ENCODE peak calls at places on chromosomes 3 and 15, in seven cellular contexts. J, Z, U, D, K, L and X are unnamed samples.

GRCh38 chr15:58221591-58222241 is 83.5 kb downstream of the AQP9 start:
- DNase-seq in J (peak; percentile 28), Z (peak; percentile 13), U (no peak), D (no peak), K (peak; percentile 18), L (no peak), X (peak; percentile 31)

GRCh38 chr15:78034495-78035191 is 42.9 kb downstream of the TBC1D2B start:
- DNase-seq in J (peak; percentile 66), Z (peak; percentile 68), U (no peak), D (no peak), K (peak; percentile 72), L (no peak), X (peak; percentile 18)

GRCh38 chr3:187719628-187720336 is 17.4 kb upstream of the RTP2 start:
- DNase-seq in J (no peak), Z (peak; percentile 27), U (no peak), D (no peak), K (no peak), L (no peak), X (no peak)

GRCh38 chr15:101540480-101541239 is 51.2 kb upstream of the PCSK6 start:
- DNase-seq in J (no peak), Z (no peak), U (no peak), D (peak; percentile 48), K (no peak), L (peak; percentile 50), X (no peak)

GRCh38 chr3:52055537-52056351 is 627 bp downstream of the DUSP7 start:
- DNase-seq in J (peak; percentile 49), Z (peak; percentile 60), U (no peak), D (peak; percentile 93), K (peak; percentile 36), L (peak; percentile 70), X (peak; percentile 80)

GRCh38 chr3:77188210-77188609 is 148.3 kb downstream of the ROBO2 start:
- DNase-seq in J (no peak), Z (no peak), U (no peak), D (no peak), K (no peak), L (no peak), X (no peak)

GRCh38 chr3:87654184-87654583 is 377.8 kb upstream of the POU1F1 start:
- DNase-seq in J (no peak), Z (no peak), U (no peak), D (no peak), K (no peak), L (no peak), X (no peak)

GRCh38 chr3:128415773-128416577 is 50.7 kb downstream of the DNAJB8 start:
- DNase-seq in J (no peak), Z (no peak), U (peak; percentile 33), D (peak; percentile 74), K (no peak), L (no peak), X (peak; percentile 92)

GRCh38 chr3:184168363-184169120 is 6.1 kb upstream of the AP2M1 start:
- DNase-seq in J (no peak), Z (no peak), U (no peak), D (no peak), K (no peak), L (peak; percentile 32), X (no peak)

GRCh38 chr3:66655673-66656072 is 154.9 kb upstream of the LRIG1 start:
- DNase-seq in J (no peak), Z (no peak), U (no peak), D (no peak), K (no peak), L (no peak), X (no peak)

GRCh38 chr3:94225176-94225742 is 162.4 kb downstream of the NSUN3 start:
- DNase-seq in J (no peak), Z (no peak), U (no peak), D (no peak), K (no peak), L (no peak), X (no peak)

GRCh38 chr15:88747626-88748025 is 55.6 kb upstream of the ACAN start:
- DNase-seq in J (no peak), Z (no peak), U (no peak), D (no peak), K (no peak), L (no peak), X (no peak)

GRCh38 chr3:58009749-58010535 is 1.7 kb downstream of the FLNB start:
- DNase-seq in J (peak; percentile 80), Z (peak; percentile 83), U (peak; percentile 65), D (no peak), K (peak; percentile 88), L (no peak), X (peak; percentile 37)

GRCh38 chr3:58009026-58009748 is 965 bp downstream of the FLNB start:
- DNase-seq in J (peak; percentile 48), Z (peak; percentile 52), U (no peak), D (peak; percentile 80), K (peak; percentile 73), L (peak; percentile 36), X (peak; percentile 57)

GRCh38 chr3:58010562-58010961 is 2.3 kb downstream of the FLNB start:
- DNase-seq in J (no peak), Z (no peak), U (no peak), D (no peak), K (peak; percentile 16), L (no peak), X (no peak)

GRCh38 chr3:58006661-58007060 is 1.6 kb upstream of the FLNB start:
- DNase-seq in J (no peak), Z (no peak), U (no peak), D (no peak), K (no peak), L (no peak), X (no peak)

DNA sequence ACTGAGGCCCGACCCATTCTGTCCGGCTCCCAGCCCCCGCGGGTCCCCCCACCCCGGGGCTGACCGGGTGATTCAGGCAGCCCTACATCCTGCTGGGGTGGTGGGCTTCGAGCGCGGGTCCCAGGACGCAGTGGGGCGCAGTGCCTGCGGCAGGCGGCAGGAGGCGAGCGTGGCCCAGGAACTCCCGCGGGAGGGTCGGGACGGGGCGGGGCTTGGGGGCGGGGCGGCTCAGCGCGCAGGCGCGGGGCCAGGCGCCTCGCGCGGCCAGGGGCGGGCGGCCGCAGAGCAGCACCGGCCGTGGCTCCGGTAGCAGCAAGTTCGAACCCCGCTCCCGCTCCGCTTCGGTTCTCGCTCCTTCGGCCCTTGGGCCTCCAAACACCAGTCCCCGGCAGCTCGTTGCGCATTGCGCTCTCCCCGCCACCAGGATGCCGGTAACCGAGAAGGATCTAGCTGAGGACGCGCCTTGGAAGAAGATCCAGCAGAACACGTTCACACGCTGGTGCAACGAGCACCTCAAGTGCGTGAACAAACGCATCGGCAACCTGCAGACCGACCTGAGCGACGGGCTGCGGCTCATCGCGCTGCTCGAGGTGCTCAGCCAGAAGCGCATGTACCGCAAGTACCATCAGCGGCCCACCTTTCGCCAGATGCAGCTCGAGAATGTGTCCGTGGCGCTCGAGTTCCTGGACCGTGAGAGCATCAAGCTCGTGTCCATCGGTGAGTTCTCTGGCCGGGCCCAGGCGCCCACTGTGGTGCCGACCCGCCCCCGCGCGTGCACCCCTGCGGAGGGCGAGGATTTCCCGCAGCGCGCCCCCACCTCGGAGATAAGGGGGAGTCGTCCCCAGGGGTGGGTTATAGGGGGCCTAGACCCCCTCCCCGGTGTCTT is at the start of gene FLNB:
- DNase-seq in J (peak; percentile 77), Z (peak; percentile 83), U (no peak), D (peak; percentile 95), K (peak; percentile 83), L (peak; percentile 71), X (peak; percentile 91)
- TF ChIP-seq POLR2A in J (no peak), Z (peak; percentile 72), U (no peak), D (no peak), K (peak; percentile 73), L (peak; percentile 76), X (no peak)

GRCh38 chr15:95684693-95685115 is 645.8 kb upstream of the NR2F2 start:
- DNase-seq in J (no peak), Z (no peak), U (no peak), D (no peak), K (no peak), L (no peak), X (peak; percentile 39)
- TF ChIP-seq POLR2A in J (no peak), Z (no peak), U (no peak), D (no peak), K (no peak), L (no peak), X (no peak)

GRCh38 chr3:53160660-53161344 is at the start of gene PRKCD:
- DNase-seq in J (peak; percentile 91), Z (peak; percentile 93), U (peak; percentile 70), D (peak; percentile 96), K (peak; percentile 92), L (peak; percentile 92), X (peak; percentile 87)
- TF ChIP-seq POLR2A in J (no peak), Z (peak; percentile 87), U (no peak), D (no peak), K (peak; percentile 91), L (peak; percentile 48), X (no peak)

GRCh38 chr3:32391643-32392529 is at the start of gene CMTM7:
- DNase-seq in J (peak; percentile 79), Z (peak; percentile 82), U (peak; percentile 49), D (peak; percentile 94), K (peak; percentile 75), L (peak; percentile 77), X (peak; percentile 62)
- TF ChIP-seq POLR2A in J (no peak), Z (peak; percentile 56), U (no peak), D (no peak), K (no peak), L (peak; percentile 67), X (peak; percentile 24)